ENCODE peak calls at places on chromosome 17, in four cellular contexts. One of them, this sample, is unnamed.

GRCh38 chr17:77055453-77055852 is 85.3 kb upstream of the SEC14L1 start:
- DNase-seq in GM18507: no peak
- DNase-seq in A673: no peak
- DNase-seq in activated gamma-delta T cell treated with anti-CD3 and anti-CD28 coated beads, Interleukin-2, amount 50 U/mL, for 16 hours: no peak
- DNase-seq in this sample: no peak

GRCh38 chr17:31525801-31526549 is 134.5 kb downstream of the RAB11FIP4 start:
- DNase-seq in GM18507: no peak
- DNase-seq in A673: no peak
- DNase-seq in activated gamma-delta T cell treated with anti-CD3 and anti-CD28 coated beads, Interleukin-2, amount 50 U/mL, for 16 hours: no peak
- DNase-seq in this sample: no peak

GRCh38 chr17:44097110-44097810 is 26.2 kb downstream of the HDAC5 start:
- DNase-seq in GM18507: no peak
- DNase-seq in A673: no peak
- DNase-seq in activated gamma-delta T cell treated with anti-CD3 and anti-CD28 coated beads, Interleukin-2, amount 50 U/mL, for 16 hours: no peak
- DNase-seq in this sample: no peak

GRCh38 chr17:17088104-17088485 is 45.8 kb downstream of the MPRIP start:
- DNase-seq in GM18507: no peak
- DNase-seq in A673: no peak
- DNase-seq in activated gamma-delta T cell treated with anti-CD3 and anti-CD28 coated beads, Interleukin-2, amount 50 U/mL, for 16 hours: no peak
- DNase-seq in this sample: no peak

GRCh38 chr17:47718634-47719405 is 14.2 kb upstream of the TBX21 start:
- DNase-seq in GM18507: no peak
- DNase-seq in A673: no peak
- DNase-seq in activated gamma-delta T cell treated with anti-CD3 and anti-CD28 coated beads, Interleukin-2, amount 50 U/mL, for 16 hours: no peak
- DNase-seq in this sample: no peak

GRCh38 chr17:40224707-40225092 is 5.6 kb downstream of the WIPF2 start:
- DNase-seq in GM18507: no peak
- DNase-seq in A673: no peak
- DNase-seq in activated gamma-delta T cell treated with anti-CD3 and anti-CD28 coated beads, Interleukin-2, amount 50 U/mL, for 16 hours: no peak
- DNase-seq in this sample: no peak

GRCh38 chr17:3796110-3796821 is 4.7 kb downstream of the ITGAE start:
- DNase-seq in GM18507: peak
- DNase-seq in A673: no peak
- DNase-seq in activated gamma-delta T cell treated with anti-CD3 and anti-CD28 coated beads, Interleukin-2, amount 50 U/mL, for 16 hours: peak
- DNase-seq in this sample: no peak

GRCh38 chr17:64448665-64449512 is at the start of gene MILR1:
- DNase-seq in GM18507: no peak
- DNase-seq in A673: no peak
- DNase-seq in activated gamma-delta T cell treated with anti-CD3 and anti-CD28 coated beads, Interleukin-2, amount 50 U/mL, for 16 hours: no peak
- DNase-seq in this sample: no peak

GRCh38 chr17:29577778-29578211 is 9.3 kb downstream of the TP53I13 start:
- DNase-seq in GM18507: no peak
- DNase-seq in A673: peak
- DNase-seq in activated gamma-delta T cell treated with anti-CD3 and anti-CD28 coated beads, Interleukin-2, amount 50 U/mL, for 16 hours: no peak
- DNase-seq in this sample: no peak

GRCh38 chr17:68378202-68379149 is 78.8 kb downstream of the WIPI1 start:
- DNase-seq in GM18507: no peak
- DNase-seq in A673: peak
- DNase-seq in activated gamma-delta T cell treated with anti-CD3 and anti-CD28 coated beads, Interleukin-2, amount 50 U/mL, for 16 hours: no peak
- DNase-seq in this sample: peak

GRCh38 chr17:7380321-7380720 is 568 bp upstream of the TNK1 start:
- DNase-seq in GM18507: no peak
- DNase-seq in A673: no peak
- DNase-seq in activated gamma-delta T cell treated with anti-CD3 and anti-CD28 coated beads, Interleukin-2, amount 50 U/mL, for 16 hours: no peak
- DNase-seq in this sample: no peak

GRCh38 chr17:1783834-1784611 is 22.2 kb downstream of the SERPINF1 start:
- DNase-seq in GM18507: no peak
- DNase-seq in A673: peak
- DNase-seq in activated gamma-delta T cell treated with anti-CD3 and anti-CD28 coated beads, Interleukin-2, amount 50 U/mL, for 16 hours: no peak
- DNase-seq in this sample: no peak

GRCh38 chr17:58331815-58332719 is 3.5 kb upstream of the TSPOAP1 start:
- DNase-seq in GM18507: no peak
- DNase-seq in A673: no peak
- DNase-seq in activated gamma-delta T cell treated with anti-CD3 and anti-CD28 coated beads, Interleukin-2, amount 50 U/mL, for 16 hours: peak
- DNase-seq in this sample: no peak

GRCh38 chr17:32565401-32565800 is 78.6 kb downstream of the CDK5R1 start:
- DNase-seq in GM18507: no peak
- DNase-seq in A673: no peak
- DNase-seq in activated gamma-delta T cell treated with anti-CD3 and anti-CD28 coated beads, Interleukin-2, amount 50 U/mL, for 16 hours: no peak
- DNase-seq in this sample: no peak

GRCh38 chr17:14590458-14591250 is 289.8 kb downstream of the HS3ST3B1 start:
- DNase-seq in GM18507: no peak
- DNase-seq in A673: no peak
- DNase-seq in activated gamma-delta T cell treated with anti-CD3 and anti-CD28 coated beads, Interleukin-2, amount 50 U/mL, for 16 hours: no peak
- DNase-seq in this sample: no peak

GRCh38 chr17:35314415-35315216 is 58.8 kb downstream of the SLFN11 start:
- DNase-seq in GM18507: no peak
- DNase-seq in A673: no peak
- DNase-seq in activated gamma-delta T cell treated with anti-CD3 and anti-CD28 coated beads, Interleukin-2, amount 50 U/mL, for 16 hours: no peak
- DNase-seq in this sample: no peak

GRCh38 chr17:76528156-76528527 is 9.4 kb downstream of the CYGB start:
- DNase-seq in GM18507: no peak
- DNase-seq in A673: no peak
- DNase-seq in activated gamma-delta T cell treated with anti-CD3 and anti-CD28 coated beads, Interleukin-2, amount 50 U/mL, for 16 hours: no peak
- DNase-seq in this sample: no peak

GRCh38 chr17:27944546-27945332 is 51.6 kb upstream of the LYRM9 start:
- DNase-seq in GM18507: no peak
- DNase-seq in A673: no peak
- DNase-seq in activated gamma-delta T cell treated with anti-CD3 and anti-CD28 coated beads, Interleukin-2, amount 50 U/mL, for 16 hours: no peak
- DNase-seq in this sample: peak

This sample was measured in NCI-H2029 treated with DMSO at 0.1 percent for 48 hours.